ENCODE peak calls at places on chromosomes 4 and X, in eight cellular contexts. One of them, this sample, is unnamed.

GRCh38 chr4:72564789-72565188 is 4.2 kb downstream of the ADAMTS3 start:
- DNase-seq in K562: no peak
- DNase-seq in GM04503: no peak
- DNase-seq in brain microvascular endothelial cell: no peak
- DNase-seq in activated T-helper 1 cell treated with anti-CD3 and anti-CD28 coated beads, Interleukin-12 subunit alpha, Interleukin-12 subunit beta, Interleukin-2, Interleukin-4 antibody, amounts not matched to agents 30 ng/mL and 10 ng/mL and 1 ng/mL, durations not matched to agents 14 hours and 24 hours and 36 hours: no peak
- DNase-seq in naive thymus-derived CD8-positive, alpha-beta T cell: no peak
- DNase-seq in NCI-H1930: no peak
- DNase-seq in iris pigment epithelial cell: no peak
- DNase-seq in this sample: no peak

GRCh38 chr4:185020293-185020808 is 2.1 kb downstream of the HELT start:
- DNase-seq in K562: no peak
- DNase-seq in GM04503: no peak
- DNase-seq in brain microvascular endothelial cell: no peak
- DNase-seq in activated T-helper 1 cell treated with anti-CD3 and anti-CD28 coated beads, Interleukin-12 subunit alpha, Interleukin-12 subunit beta, Interleukin-2, Interleukin-4 antibody, amounts not matched to agents 30 ng/mL and 10 ng/mL and 1 ng/mL, durations not matched to agents 14 hours and 24 hours and 36 hours: no peak
- DNase-seq in naive thymus-derived CD8-positive, alpha-beta T cell: no peak
- DNase-seq in NCI-H1930: no peak
- DNase-seq in iris pigment epithelial cell: peak; percentile 52
- DNase-seq in this sample: no peak

GRCh38 chrX:150767475-150768131 is 74.4 kb downstream of the MTMR1 start:
- DNase-seq in K562: peak; percentile 47
- DNase-seq in GM04503: peak; percentile 58
- DNase-seq in brain microvascular endothelial cell: peak; percentile 86
- DNase-seq in activated T-helper 1 cell treated with anti-CD3 and anti-CD28 coated beads, Interleukin-12 subunit alpha, Interleukin-12 subunit beta, Interleukin-2, Interleukin-4 antibody, amounts not matched to agents 30 ng/mL and 10 ng/mL and 1 ng/mL, durations not matched to agents 14 hours and 24 hours and 36 hours: no peak
- DNase-seq in naive thymus-derived CD8-positive, alpha-beta T cell: no peak
- DNase-seq in NCI-H1930: no peak
- DNase-seq in iris pigment epithelial cell: peak; percentile 94
- DNase-seq in this sample: peak; percentile 63

GRCh38 chrX:122500556-122500955 is 683.5 kb upstream of the GRIA3 start:
- DNase-seq in K562: no peak
- DNase-seq in GM04503: no peak
- DNase-seq in brain microvascular endothelial cell: no peak
- DNase-seq in activated T-helper 1 cell treated with anti-CD3 and anti-CD28 coated beads, Interleukin-12 subunit alpha, Interleukin-12 subunit beta, Interleukin-2, Interleukin-4 antibody, amounts not matched to agents 30 ng/mL and 10 ng/mL and 1 ng/mL, durations not matched to agents 14 hours and 24 hours and 36 hours: no peak
- DNase-seq in naive thymus-derived CD8-positive, alpha-beta T cell: no peak
- DNase-seq in NCI-H1930: no peak
- DNase-seq in iris pigment epithelial cell: no peak
- DNase-seq in this sample: no peak

GRCh38 chrX:132561483-132561882 is 72.6 kb upstream of the MBNL3 start:
- DNase-seq in K562: no peak
- DNase-seq in GM04503: no peak
- DNase-seq in brain microvascular endothelial cell: no peak
- DNase-seq in activated T-helper 1 cell treated with anti-CD3 and anti-CD28 coated beads, Interleukin-12 subunit alpha, Interleukin-12 subunit beta, Interleukin-2, Interleukin-4 antibody, amounts not matched to agents 30 ng/mL and 10 ng/mL and 1 ng/mL, durations not matched to agents 14 hours and 24 hours and 36 hours: no peak
- DNase-seq in naive thymus-derived CD8-positive, alpha-beta T cell: no peak
- DNase-seq in NCI-H1930: no peak
- DNase-seq in iris pigment epithelial cell: peak; percentile 2
- DNase-seq in this sample: no peak

GRCh38 chrX:36983831-36984230 is 24.3 kb upstream of the FAM47C start:
- DNase-seq in K562: no peak
- DNase-seq in GM04503: no peak
- DNase-seq in brain microvascular endothelial cell: no peak
- DNase-seq in activated T-helper 1 cell treated with anti-CD3 and anti-CD28 coated beads, Interleukin-12 subunit alpha, Interleukin-12 subunit beta, Interleukin-2, Interleukin-4 antibody, amounts not matched to agents 30 ng/mL and 10 ng/mL and 1 ng/mL, durations not matched to agents 14 hours and 24 hours and 36 hours: no peak
- DNase-seq in naive thymus-derived CD8-positive, alpha-beta T cell: no peak
- DNase-seq in NCI-H1930: no peak
- DNase-seq in iris pigment epithelial cell: no peak
- DNase-seq in this sample: no peak

GRCh38 chr4:18248611-18249010 is 227.1 kb upstream of the LCORL start:
- DNase-seq in K562: no peak
- DNase-seq in GM04503: no peak
- DNase-seq in brain microvascular endothelial cell: no peak
- DNase-seq in activated T-helper 1 cell treated with anti-CD3 and anti-CD28 coated beads, Interleukin-12 subunit alpha, Interleukin-12 subunit beta, Interleukin-2, Interleukin-4 antibody, amounts not matched to agents 30 ng/mL and 10 ng/mL and 1 ng/mL, durations not matched to agents 14 hours and 24 hours and 36 hours: no peak
- DNase-seq in naive thymus-derived CD8-positive, alpha-beta T cell: no peak
- DNase-seq in NCI-H1930: no peak
- DNase-seq in iris pigment epithelial cell: no peak
- DNase-seq in this sample: no peak

GRCh38 chr4:154559141-154559841 is 3.5 kb upstream of the FGB start:
- DNase-seq in K562: peak; percentile 48
- DNase-seq in GM04503: no peak
- DNase-seq in brain microvascular endothelial cell: peak; percentile 75
- DNase-seq in activated T-helper 1 cell treated with anti-CD3 and anti-CD28 coated beads, Interleukin-12 subunit alpha, Interleukin-12 subunit beta, Interleukin-2, Interleukin-4 antibody, amounts not matched to agents 30 ng/mL and 10 ng/mL and 1 ng/mL, durations not matched to agents 14 hours and 24 hours and 36 hours: no peak
- DNase-seq in naive thymus-derived CD8-positive, alpha-beta T cell: no peak
- DNase-seq in NCI-H1930: peak; percentile 21
- DNase-seq in iris pigment epithelial cell: peak; percentile 83
- DNase-seq in this sample: peak; percentile 12

GRCh38 chr4:186689476-186689875 is 34.2 kb downstream of the FAT1 start:
- DNase-seq in K562: no peak
- DNase-seq in GM04503: no peak
- DNase-seq in brain microvascular endothelial cell: no peak
- DNase-seq in activated T-helper 1 cell treated with anti-CD3 and anti-CD28 coated beads, Interleukin-12 subunit alpha, Interleukin-12 subunit beta, Interleukin-2, Interleukin-4 antibody, amounts not matched to agents 30 ng/mL and 10 ng/mL and 1 ng/mL, durations not matched to agents 14 hours and 24 hours and 36 hours: no peak
- DNase-seq in naive thymus-derived CD8-positive, alpha-beta T cell: no peak
- DNase-seq in NCI-H1930: no peak
- DNase-seq in iris pigment epithelial cell: no peak
- DNase-seq in this sample: no peak

GRCh38 chr4:75172551-75172950 is 239.6 kb downstream of the PARM1 start:
- DNase-seq in K562: no peak
- DNase-seq in GM04503: no peak
- DNase-seq in brain microvascular endothelial cell: no peak
- DNase-seq in activated T-helper 1 cell treated with anti-CD3 and anti-CD28 coated beads, Interleukin-12 subunit alpha, Interleukin-12 subunit beta, Interleukin-2, Interleukin-4 antibody, amounts not matched to agents 30 ng/mL and 10 ng/mL and 1 ng/mL, durations not matched to agents 14 hours and 24 hours and 36 hours: no peak
- DNase-seq in naive thymus-derived CD8-positive, alpha-beta T cell: no peak
- DNase-seq in NCI-H1930: no peak
- DNase-seq in iris pigment epithelial cell: no peak
- DNase-seq in this sample: no peak

GRCh38 chr4:83118869-83119268 is 4.3 kb upstream of the PLAC8 start:
- DNase-seq in K562: no peak
- DNase-seq in GM04503: peak; percentile 61
- DNase-seq in brain microvascular endothelial cell: no peak
- DNase-seq in activated T-helper 1 cell treated with anti-CD3 and anti-CD28 coated beads, Interleukin-12 subunit alpha, Interleukin-12 subunit beta, Interleukin-2, Interleukin-4 antibody, amounts not matched to agents 30 ng/mL and 10 ng/mL and 1 ng/mL, durations not matched to agents 14 hours and 24 hours and 36 hours: no peak
- DNase-seq in naive thymus-derived CD8-positive, alpha-beta T cell: no peak
- DNase-seq in NCI-H1930: no peak
- DNase-seq in iris pigment epithelial cell: peak; percentile 41
- DNase-seq in this sample: no peak

GRCh38 chr4:102580463-102580842 is 79.3 kb downstream of the NFKB1 start:
- DNase-seq in K562: no peak
- DNase-seq in GM04503: no peak
- DNase-seq in brain microvascular endothelial cell: no peak
- DNase-seq in activated T-helper 1 cell treated with anti-CD3 and anti-CD28 coated beads, Interleukin-12 subunit alpha, Interleukin-12 subunit beta, Interleukin-2, Interleukin-4 antibody, amounts not matched to agents 30 ng/mL and 10 ng/mL and 1 ng/mL, durations not matched to agents 14 hours and 24 hours and 36 hours: no peak
- DNase-seq in naive thymus-derived CD8-positive, alpha-beta T cell: no peak
- DNase-seq in NCI-H1930: no peak
- DNase-seq in iris pigment epithelial cell: no peak
- DNase-seq in this sample: no peak

GRCh38 chrX:18883234-18883960 is 100.5 kb downstream of the PHKA2 start:
- DNase-seq in K562: no peak
- DNase-seq in GM04503: no peak
- DNase-seq in brain microvascular endothelial cell: no peak
- DNase-seq in activated T-helper 1 cell treated with anti-CD3 and anti-CD28 coated beads, Interleukin-12 subunit alpha, Interleukin-12 subunit beta, Interleukin-2, Interleukin-4 antibody, amounts not matched to agents 30 ng/mL and 10 ng/mL and 1 ng/mL, durations not matched to agents 14 hours and 24 hours and 36 hours: no peak
- DNase-seq in naive thymus-derived CD8-positive, alpha-beta T cell: no peak
- DNase-seq in NCI-H1930: no peak
- DNase-seq in iris pigment epithelial cell: no peak
- DNase-seq in this sample: no peak

GRCh38 chr4:136505020-136505419 is 1027.3 kb downstream of the PCDH18 start:
- DNase-seq in K562: no peak
- DNase-seq in GM04503: no peak
- DNase-seq in brain microvascular endothelial cell: no peak
- DNase-seq in activated T-helper 1 cell treated with anti-CD3 and anti-CD28 coated beads, Interleukin-12 subunit alpha, Interleukin-12 subunit beta, Interleukin-2, Interleukin-4 antibody, amounts not matched to agents 30 ng/mL and 10 ng/mL and 1 ng/mL, durations not matched to agents 14 hours and 24 hours and 36 hours: no peak
- DNase-seq in naive thymus-derived CD8-positive, alpha-beta T cell: no peak
- DNase-seq in NCI-H1930: no peak
- DNase-seq in iris pigment epithelial cell: peak; percentile 16
- DNase-seq in this sample: no peak

GRCh38 chr4:94334962-94335361 is 7.7 kb downstream of the HPGDS start:
- DNase-seq in K562: no peak
- DNase-seq in GM04503: no peak
- DNase-seq in brain microvascular endothelial cell: no peak
- DNase-seq in activated T-helper 1 cell treated with anti-CD3 and anti-CD28 coated beads, Interleukin-12 subunit alpha, Interleukin-12 subunit beta, Interleukin-2, Interleukin-4 antibody, amounts not matched to agents 30 ng/mL and 10 ng/mL and 1 ng/mL, durations not matched to agents 14 hours and 24 hours and 36 hours: no peak
- DNase-seq in naive thymus-derived CD8-positive, alpha-beta T cell: no peak
- DNase-seq in NCI-H1930: no peak
- DNase-seq in iris pigment epithelial cell: no peak
- DNase-seq in this sample: no peak

GRCh38 chr4:176492648-176493302 is 173.0 kb downstream of the SPCS3 start:
- DNase-seq in K562: no peak
- DNase-seq in GM04503: no peak
- DNase-seq in brain microvascular endothelial cell: no peak
- DNase-seq in activated T-helper 1 cell treated with anti-CD3 and anti-CD28 coated beads, Interleukin-12 subunit alpha, Interleukin-12 subunit beta, Interleukin-2, Interleukin-4 antibody, amounts not matched to agents 30 ng/mL and 10 ng/mL and 1 ng/mL, durations not matched to agents 14 hours and 24 hours and 36 hours: no peak
- DNase-seq in naive thymus-derived CD8-positive, alpha-beta T cell: no peak
- DNase-seq in NCI-H1930: no peak
- DNase-seq in iris pigment epithelial cell: peak; percentile 22
- DNase-seq in this sample: no peak

GRCh38 chrX:131895002-131895401 is 128.1 kb upstream of the STK26 start:
- DNase-seq in K562: no peak
- DNase-seq in GM04503: peak; percentile 11
- DNase-seq in brain microvascular endothelial cell: peak; percentile 12
- DNase-seq in activated T-helper 1 cell treated with anti-CD3 and anti-CD28 coated beads, Interleukin-12 subunit alpha, Interleukin-12 subunit beta, Interleukin-2, Interleukin-4 antibody, amounts not matched to agents 30 ng/mL and 10 ng/mL and 1 ng/mL, durations not matched to agents 14 hours and 24 hours and 36 hours: no peak
- DNase-seq in naive thymus-derived CD8-positive, alpha-beta T cell: no peak
- DNase-seq in NCI-H1930: no peak
- DNase-seq in iris pigment epithelial cell: peak; percentile 24
- DNase-seq in this sample: no peak

GRCh38 chrX:149652232-149652981 is 20.8 kb upstream of the TMEM185A start:
- DNase-seq in K562: no peak
- DNase-seq in GM04503: no peak
- DNase-seq in brain microvascular endothelial cell: no peak
- DNase-seq in activated T-helper 1 cell treated with anti-CD3 and anti-CD28 coated beads, Interleukin-12 subunit alpha, Interleukin-12 subunit beta, Interleukin-2, Interleukin-4 antibody, amounts not matched to agents 30 ng/mL and 10 ng/mL and 1 ng/mL, durations not matched to agents 14 hours and 24 hours and 36 hours: no peak
- DNase-seq in naive thymus-derived CD8-positive, alpha-beta T cell: no peak
- DNase-seq in NCI-H1930: no peak
- DNase-seq in iris pigment epithelial cell: no peak
- DNase-seq in this sample: no peak

GRCh38 chrX:53089224-53089842 is 4.6 kb upstream of the KANTR start:
- DNase-seq in K562: peak; percentile 42
- DNase-seq in GM04503: no peak
- DNase-seq in brain microvascular endothelial cell: peak; percentile 44
- DNase-seq in activated T-helper 1 cell treated with anti-CD3 and anti-CD28 coated beads, Interleukin-12 subunit alpha, Interleukin-12 subunit beta, Interleukin-2, Interleukin-4 antibody, amounts not matched to agents 30 ng/mL and 10 ng/mL and 1 ng/mL, durations not matched to agents 14 hours and 24 hours and 36 hours: no peak
- DNase-seq in naive thymus-derived CD8-positive, alpha-beta T cell: peak; percentile 72
- DNase-seq in NCI-H1930: peak; percentile 48
- DNase-seq in iris pigment epithelial cell: peak; percentile 70
- DNase-seq in this sample: peak; percentile 42

GRCh38 chr4:176927664-176928063 is 134.9 kb upstream of the VEGFC start:
- DNase-seq in K562: no peak
- DNase-seq in GM04503: peak; percentile 68
- DNase-seq in brain microvascular endothelial cell: peak; percentile 62
- DNase-seq in activated T-helper 1 cell treated with anti-CD3 and anti-CD28 coated beads, Interleukin-12 subunit alpha, Interleukin-12 subunit beta, Interleukin-2, Interleukin-4 antibody, amounts not matched to agents 30 ng/mL and 10 ng/mL and 1 ng/mL, durations not matched to agents 14 hours and 24 hours and 36 hours: no peak
- DNase-seq in naive thymus-derived CD8-positive, alpha-beta T cell: no peak
- DNase-seq in NCI-H1930: no peak
- DNase-seq in iris pigment epithelial cell: peak; percentile 98
- DNase-seq in this sample: no peak

GRCh38 chrX:109889289-109890006 is 113.5 kb upstream of the TMEM164 start:
- DNase-seq in K562: no peak
- DNase-seq in GM04503: no peak
- DNase-seq in brain microvascular endothelial cell: peak; percentile 12
- DNase-seq in activated T-helper 1 cell treated with anti-CD3 and anti-CD28 coated beads, Interleukin-12 subunit alpha, Interleukin-12 subunit beta, Interleukin-2, Interleukin-4 antibody, amounts not matched to agents 30 ng/mL and 10 ng/mL and 1 ng/mL, durations not matched to agents 14 hours and 24 hours and 36 hours: no peak
- DNase-seq in naive thymus-derived CD8-positive, alpha-beta T cell: no peak
- DNase-seq in NCI-H1930: no peak
- DNase-seq in iris pigment epithelial cell: peak; percentile 32
- DNase-seq in this sample: peak; percentile 51

GRCh38 chrX:74421181-74422028 is at the start of gene SLC16A2:
- DNase-seq in K562: no peak
- DNase-seq in GM04503: no peak
- DNase-seq in brain microvascular endothelial cell: peak; percentile 38
- DNase-seq in activated T-helper 1 cell treated with anti-CD3 and anti-CD28 coated beads, Interleukin-12 subunit alpha, Interleukin-12 subunit beta, Interleukin-2, Interleukin-4 antibody, amounts not matched to agents 30 ng/mL and 10 ng/mL and 1 ng/mL, durations not matched to agents 14 hours and 24 hours and 36 hours: no peak
- DNase-seq in naive thymus-derived CD8-positive, alpha-beta T cell: peak; percentile 71
- DNase-seq in NCI-H1930: no peak
- DNase-seq in iris pigment epithelial cell: peak; percentile 69
- DNase-seq in this sample: no peak

GRCh38 chr4:108556588-108557200 is 63.7 kb upstream of the RPL34 start:
- DNase-seq in K562: no peak
- DNase-seq in GM04503: no peak
- DNase-seq in brain microvascular endothelial cell: no peak
- DNase-seq in activated T-helper 1 cell treated with anti-CD3 and anti-CD28 coated beads, Interleukin-12 subunit alpha, Interleukin-12 subunit beta, Interleukin-2, Interleukin-4 antibody, amounts not matched to agents 30 ng/mL and 10 ng/mL and 1 ng/mL, durations not matched to agents 14 hours and 24 hours and 36 hours: no peak
- DNase-seq in naive thymus-derived CD8-positive, alpha-beta T cell: no peak
- DNase-seq in NCI-H1930: no peak
- DNase-seq in iris pigment epithelial cell: no peak
- DNase-seq in this sample: no peak

GRCh38 chrX:155094468-155095061 is 23.3 kb downstream of the BRCC3 start:
- DNase-seq in K562: peak; percentile 26
- DNase-seq in GM04503: no peak
- DNase-seq in brain microvascular endothelial cell: peak; percentile 6
- DNase-seq in activated T-helper 1 cell treated with anti-CD3 and anti-CD28 coated beads, Interleukin-12 subunit alpha, Interleukin-12 subunit beta, Interleukin-2, Interleukin-4 antibody, amounts not matched to agents 30 ng/mL and 10 ng/mL and 1 ng/mL, durations not matched to agents 14 hours and 24 hours and 36 hours: peak; percentile 4
- DNase-seq in naive thymus-derived CD8-positive, alpha-beta T cell: no peak
- DNase-seq in NCI-H1930: no peak
- DNase-seq in iris pigment epithelial cell: peak; percentile 15
- DNase-seq in this sample: peak; percentile 25

GRCh38 chr4:127212701-127213100 is 420.1 kb upstream of the INTU start:
- DNase-seq in K562: no peak
- DNase-seq in GM04503: no peak
- DNase-seq in brain microvascular endothelial cell: no peak
- DNase-seq in activated T-helper 1 cell treated with anti-CD3 and anti-CD28 coated beads, Interleukin-12 subunit alpha, Interleukin-12 subunit beta, Interleukin-2, Interleukin-4 antibody, amounts not matched to agents 30 ng/mL and 10 ng/mL and 1 ng/mL, durations not matched to agents 14 hours and 24 hours and 36 hours: no peak
- DNase-seq in naive thymus-derived CD8-positive, alpha-beta T cell: no peak
- DNase-seq in NCI-H1930: no peak
- DNase-seq in iris pigment epithelial cell: peak; percentile 11
- DNase-seq in this sample: no peak

GRCh38 chrX:137565318-137565904 is 516 bp upstream of the ZIC3 start:
- DNase-seq in K562: no peak
- DNase-seq in GM04503: no peak
- DNase-seq in brain microvascular endothelial cell: no peak
- DNase-seq in activated T-helper 1 cell treated with anti-CD3 and anti-CD28 coated beads, Interleukin-12 subunit alpha, Interleukin-12 subunit beta, Interleukin-2, Interleukin-4 antibody, amounts not matched to agents 30 ng/mL and 10 ng/mL and 1 ng/mL, durations not matched to agents 14 hours and 24 hours and 36 hours: no peak
- DNase-seq in naive thymus-derived CD8-positive, alpha-beta T cell: no peak
- DNase-seq in NCI-H1930: no peak
- DNase-seq in iris pigment epithelial cell: no peak
- DNase-seq in this sample: no peak

GRCh38 chrX:132022115-132022862 is 813 bp upstream of the STK26 start:
- DNase-seq in K562: peak; percentile 13
- DNase-seq in GM04503: no peak
- DNase-seq in brain microvascular endothelial cell: no peak
- DNase-seq in activated T-helper 1 cell treated with anti-CD3 and anti-CD28 coated beads, Interleukin-12 subunit alpha, Interleukin-12 subunit beta, Interleukin-2, Interleukin-4 antibody, amounts not matched to agents 30 ng/mL and 10 ng/mL and 1 ng/mL, durations not matched to agents 14 hours and 24 hours and 36 hours: no peak
- DNase-seq in naive thymus-derived CD8-positive, alpha-beta T cell: peak; percentile 64
- DNase-seq in NCI-H1930: no peak
- DNase-seq in iris pigment epithelial cell: no peak
- DNase-seq in this sample: no peak

GRCh38 chr4:136863756-136864155 is 668.5 kb downstream of the PCDH18 start:
- DNase-seq in K562: no peak
- DNase-seq in GM04503: no peak
- DNase-seq in brain microvascular endothelial cell: no peak
- DNase-seq in activated T-helper 1 cell treated with anti-CD3 and anti-CD28 coated beads, Interleukin-12 subunit alpha, Interleukin-12 subunit beta, Interleukin-2, Interleukin-4 antibody, amounts not matched to agents 30 ng/mL and 10 ng/mL and 1 ng/mL, durations not matched to agents 14 hours and 24 hours and 36 hours: no peak
- DNase-seq in naive thymus-derived CD8-positive, alpha-beta T cell: no peak
- DNase-seq in NCI-H1930: no peak
- DNase-seq in iris pigment epithelial cell: no peak
- DNase-seq in this sample: no peak